ENCODE peak calls at places on chromosomes 16 and 17, in ten cellular contexts. O is spleen, M is tibial nerve, B is uterus, Y is gastrocnemius medialis, I is breast epithelium, N is stomach, W is endothelial cell of umbilical vein, C is lower leg skin, S is H54. E is an unnamed sample.

GRCh38 chr17:8277317-8277716 is 11.2 kb upstream of the RANGRF start:
- DNase-seq in O (no peak), S (no peak), Y (no peak), B (no peak), N (peak), M (no peak), C (no peak), W (no peak), I (no peak), E (no peak)

GRCh38 chr17:79944251-79944812 is 91.3 kb downstream of the TBC1D16 start:
- DNase-seq in B (peak), M (no peak), C (peak), W (no peak), I (peak), Y (no peak), N (no peak), S (no peak), O (peak), E (no peak)

GRCh38 chr17:45132302-45132568 is at the start of gene PLCD3:
- DNase-seq in Y (no peak), M (no peak), N (no peak), S (no peak), I (no peak), O (no peak), B (no peak), W (no peak), C (no peak), E (no peak)

GRCh38 chr17:69480197-69480596 is 65.7 kb downstream of the MAP2K6 start:
- DNase-seq in B (no peak), M (peak), I (no peak), Y (peak), C (no peak), S (no peak), O (no peak), W (peak), N (no peak), E (no peak)

GRCh38 chr17:47690121-47690520 is 3.8 kb upstream of the TBKBP1 start:
- DNase-seq in I (no peak), M (no peak), S (peak), N (no peak), C (no peak), Y (no peak), W (no peak), O (no peak), B (no peak), E (no peak)

GRCh38 chr17:44842748-44843147 is 4.9 kb upstream of the HIGD1B start:
- DNase-seq in O (no peak), W (no peak), M (no peak), N (no peak), S (no peak), I (no peak), C (no peak), B (no peak), Y (no peak), E (no peak)

GRCh38 chr16:8686031-8686621 is 11.7 kb downstream of the ABAT start:
- DNase-seq in M (no peak), I (peak), W (no peak), N (peak), C (no peak), S (no peak), B (no peak), Y (no peak), O (peak), E (no peak)

GRCh38 chr17:55812323-55812722 is 61.5 kb downstream of the PCTP start:
- DNase-seq in B (no peak), N (no peak), C (no peak), I (no peak), O (no peak), S (no peak), W (no peak), M (no peak), Y (no peak), E (no peak)

GRCh38 chr17:64723781-64724180 is 61.7 kb upstream of the SMURF2 start:
- DNase-seq in N (no peak), S (no peak), W (no peak), C (no peak), O (no peak), I (no peak), M (no peak), B (no peak), Y (no peak), E (no peak)

GRCh38 chr17:72560303-72561247 is 439.8 kb downstream of the SOX9 start:
- DNase-seq in W (peak), O (no peak), C (no peak), B (no peak), S (peak), Y (no peak), I (no peak), N (peak), M (no peak), E (peak)

GRCh38 chr16:30519120-30520049 is 7.0 kb downstream of the ZNF768 start:
- DNase-seq in B (no peak), N (no peak), C (no peak), O (no peak), W (no peak), Y (no peak), I (no peak), S (no peak), M (no peak), E (no peak)

GRCh38 chr17:19248149-19248922 is 11.2 kb downstream of the EPN2 start:
- DNase-seq in Y (peak), W (no peak), M (no peak), C (no peak), S (no peak), I (no peak), B (no peak), O (no peak), N (no peak), E (peak)

GRCh38 chr16:3672571-3673041 is 18.1 kb downstream of the DNASE1 start:
- DNase-seq in N (no peak), I (no peak), W (no peak), O (no peak), Y (no peak), S (no peak), B (no peak), C (no peak), M (no peak), E (no peak)

GRCh38 chr16:35431829-35432663 is 1972.6 kb downstream of the TP53TG3F start:
- DNase-seq in B (no peak), C (no peak), I (no peak), Y (no peak), N (no peak), O (no peak), W (no peak), S (peak), M (no peak), E (peak)

GRCh38 chr16:2811703-2812471 is 5.2 kb upstream of the PRSS21 start:
- DNase-seq in M (no peak), B (no peak), Y (no peak), W (no peak), O (peak), N (no peak), C (no peak), I (peak), S (peak), E (no peak)

GRCh38 chr17:35052780-35053179 is 10.7 kb downstream of the RFFL start:
- DNase-seq in M (no peak), N (no peak), Y (no peak), B (no peak), W (no peak), I (no peak), O (no peak), S (no peak), C (no peak), E (no peak)

GRCh38 chr16:31108035-31108793 is at the start of gene BCKDK:
- DNase-seq in C (peak), I (no peak), W (peak), S (peak), N (peak), O (peak), B (peak), M (peak), Y (peak), E (peak)

GRCh38 chr17:64920419-64921172 is 1.3 kb upstream of the LRRC37A3 start:
- DNase-seq in B (no peak), N (no peak), O (no peak), S (no peak), M (no peak), I (no peak), Y (no peak), W (no peak), C (no peak), E (peak)

GRCh38 chr16:31083081-31083480 is 5.7 kb downstream of the PRSS53 start:
- DNase-seq in Y (no peak), C (no peak), O (no peak), B (no peak), N (no peak), M (no peak), W (no peak), I (no peak), S (no peak), E (no peak)

GRCh38 chr17:81251943-81252301 is 12.8 kb downstream of the NDUFAF8 start:
- DNase-seq in N (no peak), M (no peak), S (no peak), Y (no peak), C (no peak), O (no peak), W (no peak), I (no peak), B (no peak), E (no peak)

GRCh38 chr16:57623251-57624043 is 5.0 kb upstream of the ADGRG1 start:
- DNase-seq in S (no peak), C (no peak), O (peak), I (peak), M (no peak), W (no peak), Y (no peak), N (peak), B (peak), E (no peak)

GRCh38 chr17:28384281-28385036 is 13.0 kb downstream of the SARM1 start:
- DNase-seq in W (peak), I (no peak), N (peak), S (no peak), O (peak), Y (no peak), C (peak), B (no peak), M (peak), E (peak)

GRCh38 chr17:77185137-77185536 is 44.4 kb downstream of the SEC14L1 start:
- DNase-seq in O (no peak), W (no peak), S (no peak), M (no peak), N (no peak), B (no peak), C (no peak), I (no peak), Y (no peak), E (no peak)

GRCh38 chr16:26643519-26643918 is 423.2 kb upstream of the C16orf82 start:
- DNase-seq in W (no peak), S (no peak), O (no peak), C (no peak), B (no peak), N (no peak), M (no peak), I (no peak), Y (no peak), E (no peak)

GRCh38 chr17:4189280-4189679 is 46.3 kb downstream of the CYB5D2 start:
- DNase-seq in S (no peak), Y (no peak), O (peak), W (peak), C (no peak), M (no peak), B (no peak), I (no peak), N (no peak), E (no peak)

GRCh38 chr16:89383095-89384003 is 107.0 kb downstream of the ANKRD11 start:
- DNase-seq in S (peak), C (no peak), W (peak), M (no peak), B (no peak), Y (peak), N (peak), O (no peak), I (peak), E (peak)

GRCh38 chr17:73142763-73143395 is 21.9 kb upstream of the SSTR2 start:
- DNase-seq in B (no peak), I (no peak), C (no peak), M (no peak), Y (no peak), N (no peak), W (peak), S (no peak), O (no peak), E (no peak)

GRCh38 chr17:75981019-75981615 is 2.1 kb downstream of the TEN1 start:
- DNase-seq in Y (no peak), O (no peak), I (no peak), N (no peak), S (no peak), W (no peak), B (no peak), M (no peak), C (peak), E (no peak)

GRCh38 chr16:51237207-51237606 is 86.1 kb upstream of the SALL1 start:
- DNase-seq in B (no peak), N (no peak), S (no peak), M (no peak), W (no peak), I (no peak), C (no peak), O (no peak), Y (no peak), E (no peak)

GRCh38 chr17:7445011-7445927 is at the start of gene CHRNB1:
- DNase-seq in O (peak), S (no peak), C (peak), M (peak), B (peak), Y (peak), W (peak), I (no peak), N (peak), E (peak)

GRCh38 chr17:38600416-38600815 is 5.3 kb downstream of the SRCIN1 start:
- DNase-seq in N (no peak), M (no peak), I (no peak), O (no peak), W (no peak), C (no peak), Y (no peak), S (no peak), B (no peak), E (no peak)

DNA sequence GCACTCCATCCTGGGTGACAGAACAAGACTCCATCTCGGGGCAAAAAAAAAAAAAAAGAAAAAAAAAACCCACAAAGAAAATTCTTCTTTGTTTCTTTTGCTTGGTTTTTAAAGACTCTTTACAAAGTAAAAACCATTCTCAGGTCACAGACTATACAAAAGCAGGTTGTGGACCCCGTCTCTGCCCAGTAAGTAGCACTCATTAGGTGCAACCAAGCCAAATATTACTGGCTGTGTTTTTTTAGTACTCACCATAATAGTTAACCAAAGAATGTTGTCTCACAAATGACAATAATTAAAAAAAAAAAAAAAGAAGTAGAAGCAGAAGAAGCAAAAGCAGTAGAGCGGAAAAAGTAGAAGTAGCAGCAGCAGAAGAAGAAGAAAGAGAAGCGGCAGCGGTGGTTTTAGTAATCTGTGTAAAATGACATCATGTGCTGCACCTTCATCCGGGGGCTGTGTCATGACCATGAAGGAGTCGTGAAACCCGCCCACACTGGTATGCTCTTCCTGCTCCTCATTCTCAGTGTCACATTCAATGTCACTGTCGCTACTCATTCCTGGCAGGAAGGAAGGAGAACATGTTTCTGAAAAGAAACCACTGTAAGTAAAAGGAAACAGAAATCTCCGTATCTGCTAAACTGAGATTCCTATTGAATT is 105.4 kb downstream of the TRIM37 start:
- DNase-seq in C (peak), M (peak), B (no peak), O (peak), I (no peak), W (peak), Y (peak), N (peak), S (no peak), E (no peak)
- TF ChIP-seq POLR2A in C (no peak), M (no peak), B (no peak), O (no peak), I (no peak), W (peak), Y (no peak), N (no peak), S (no peak), E (no peak)

GRCh38 chr16:69522041-69522578 is 43.7 kb upstream of the NFAT5 start:
- DNase-seq in C (no peak), Y (no peak), B (no peak), W (no peak), I (no peak), S (no peak), N (no peak), M (no peak), O (no peak), E (no peak)
- TF ChIP-seq POLR2A in C (no peak), Y (no peak), B (no peak), W (no peak), I (no peak), S (no peak), N (no peak), M (no peak), O (no peak), E (no peak)

GRCh38 chr17:42541041-42541833 is 5.2 kb downstream of the NAGLU start:
- DNase-seq in O (no peak), S (no peak), C (no peak), M (no peak), B (no peak), I (no peak), Y (no peak), N (peak), W (no peak), E (no peak)
- TF ChIP-seq POLR2A in O (no peak), S (no peak), C (no peak), M (no peak), B (no peak), I (no peak), Y (no peak), N (no peak), W (no peak), E (peak)

GRCh38 chr17:59155439-59156177 is at the start of gene PRR11:
- DNase-seq in M (peak), Y (peak), S (peak), W (peak), I (peak), B (peak), O (peak), C (peak), N (peak), E (peak)

GRCh38 chr17:59151591-59151990 is 3.4 kb downstream of the SKA2 start:
- DNase-seq in C (no peak), W (no peak), O (no peak), N (no peak), M (no peak), I (no peak), S (no peak), Y (no peak), B (no peak), E (no peak)

GRCh38 chr17:59154335-59154720 is 658 bp downstream of the SKA2 start:
- DNase-seq in S (no peak), I (no peak), Y (no peak), N (peak), C (no peak), O (peak), W (no peak), M (peak), B (peak), E (peak)

GRCh38 chr17:59152925-59153324 is 2.1 kb downstream of the SKA2 start:
- DNase-seq in M (no peak), N (no peak), W (peak), I (no peak), O (no peak), S (no peak), C (no peak), B (no peak), Y (no peak), E (no peak)

GRCh38 chr17:59154721-59155438 is at the start of gene SKA2:
- DNase-seq in C (peak), N (peak), I (peak), S (peak), Y (no peak), M (peak), B (peak), O (peak), W (no peak), E (peak)
- TF ChIP-seq POLR2A in C (no peak), N (no peak), I (no peak), S (peak), Y (no peak), M (no peak), B (peak), O (no peak), W (no peak), E (peak)

GRCh38 chr17:1716076-1716911 is 6.1 kb upstream of the TLCD2 start:
- DNase-seq in S (peak), C (peak), I (peak), B (peak), N (peak), W (peak), Y (peak), M (peak), O (peak), E (peak)
- TF ChIP-seq POLR2A in S (peak), C (peak), I (peak), B (peak), N (peak), W (peak), Y (peak), M (peak), O (peak), E (peak)

GRCh38 chr16:85856054-85856453 is 42.9 kb upstream of the IRF8 start:
- DNase-seq in S (no peak), W (no peak), I (no peak), O (no peak), B (no peak), C (peak), Y (no peak), M (no peak), N (no peak), E (no peak)
- TF ChIP-seq POLR2A in S (no peak), W (no peak), I (no peak), O (no peak), B (no peak), C (no peak), Y (no peak), M (no peak), N (no peak), E (no peak)

GRCh38 chr17:82367724-82368524 is 3.6 kb upstream of the UTS2R start:
- DNase-seq in B (no peak), W (no peak), N (no peak), C (no peak), Y (no peak), S (no peak), O (no peak), I (no peak), M (no peak), E (no peak)
- TF ChIP-seq POLR2A in B (no peak), W (no peak), N (no peak), C (no peak), Y (no peak), S (no peak), O (no peak), I (no peak), M (no peak), E (no peak)